ENCODE peak calls at places on chromosomes 6 and 20, in ten cellular contexts. One of them, this sample, is unnamed.

GRCh38 chr6:134936476-134936875 is 13.4 kb downstream of the ALDH8A1 start:
- DNase-seq in heart left ventricle: no peak
- DNase-seq in epithelial cell of esophagus: no peak
- DNase-seq in AG09319: no peak
- DNase-seq in esophagus squamous epithelium: no peak
- DNase-seq in K562: no peak
- DNase-seq in progenitor cell of endocrine pancreas: no peak
- DNase-seq in glutamatergic neuron: no peak
- DNase-seq in spleen: no peak
- DNase-seq in Calu3: no peak
- DNase-seq in this sample: no peak

GRCh38 chr6:154474636-154475428 is 35.7 kb downstream of the CNKSR3 start:
- DNase-seq in AG09319: no peak
- DNase-seq in Calu3: no peak
- DNase-seq in spleen: peak; percentile 47
- DNase-seq in esophagus squamous epithelium: no peak
- DNase-seq in progenitor cell of endocrine pancreas: no peak
- DNase-seq in K562: no peak
- DNase-seq in epithelial cell of esophagus: peak; percentile 88
- DNase-seq in glutamatergic neuron: no peak
- DNase-seq in heart left ventricle: no peak
- DNase-seq in this sample: peak; percentile 76

GRCh38 chr20:50115041-50115512 is 2.1 kb upstream of the UBE2V1 start:
- DNase-seq in epithelial cell of esophagus: no peak
- DNase-seq in K562: no peak
- DNase-seq in AG09319: no peak
- DNase-seq in Calu3: no peak
- DNase-seq in progenitor cell of endocrine pancreas: no peak
- DNase-seq in esophagus squamous epithelium: no peak
- DNase-seq in heart left ventricle: no peak
- DNase-seq in spleen: no peak
- DNase-seq in glutamatergic neuron: no peak
- DNase-seq in this sample: no peak

GRCh38 chr6:141513830-141514229 is 618.9 kb upstream of the GJE1 start:
- DNase-seq in AG09319: no peak
- DNase-seq in glutamatergic neuron: no peak
- DNase-seq in esophagus squamous epithelium: no peak
- DNase-seq in progenitor cell of endocrine pancreas: no peak
- DNase-seq in K562: no peak
- DNase-seq in epithelial cell of esophagus: no peak
- DNase-seq in spleen: no peak
- DNase-seq in Calu3: no peak
- DNase-seq in heart left ventricle: no peak
- DNase-seq in this sample: no peak

GRCh38 chr6:41021832-41022231 is 17.2 kb downstream of the UNC5CL start:
- DNase-seq in progenitor cell of endocrine pancreas: no peak
- DNase-seq in glutamatergic neuron: no peak
- DNase-seq in heart left ventricle: peak; percentile 37
- DNase-seq in epithelial cell of esophagus: peak; percentile 76
- DNase-seq in Calu3: peak; percentile 44
- DNase-seq in AG09319: no peak
- DNase-seq in K562: no peak
- DNase-seq in esophagus squamous epithelium: no peak
- DNase-seq in spleen: no peak
- DNase-seq in this sample: no peak

GRCh38 chr20:63457737-63458136 is 14.7 kb downstream of the KCNQ2 start:
- DNase-seq in glutamatergic neuron: no peak
- DNase-seq in Calu3: peak; percentile 91
- DNase-seq in heart left ventricle: peak; percentile 44
- DNase-seq in esophagus squamous epithelium: no peak
- DNase-seq in epithelial cell of esophagus: peak; percentile 14
- DNase-seq in AG09319: no peak
- DNase-seq in K562: no peak
- DNase-seq in spleen: peak; percentile 81
- DNase-seq in progenitor cell of endocrine pancreas: no peak
- DNase-seq in this sample: no peak

GRCh38 chr6:86937219-86938079 is at the start of gene HTR1E:
- DNase-seq in glutamatergic neuron: peak; percentile 84
- DNase-seq in epithelial cell of esophagus: peak; percentile 43
- DNase-seq in spleen: no peak
- DNase-seq in Calu3: peak; percentile 66
- DNase-seq in heart left ventricle: no peak
- DNase-seq in esophagus squamous epithelium: no peak
- DNase-seq in AG09319: no peak
- DNase-seq in K562: peak; percentile 51
- DNase-seq in progenitor cell of endocrine pancreas: peak; percentile 71
- DNase-seq in this sample: no peak

GRCh38 chr6:43926644-43927524 is 156.9 kb downstream of the VEGFA start:
- DNase-seq in glutamatergic neuron: peak; percentile 62
- DNase-seq in epithelial cell of esophagus: peak; percentile 95
- DNase-seq in K562: peak; percentile 84
- DNase-seq in Calu3: peak; percentile 98
- DNase-seq in esophagus squamous epithelium: no peak
- DNase-seq in spleen: peak; percentile 43
- DNase-seq in heart left ventricle: no peak
- DNase-seq in progenitor cell of endocrine pancreas: peak; percentile 55
- DNase-seq in AG09319: peak; percentile 95
- DNase-seq in this sample: peak; percentile 60

GRCh38 chr6:166658115-166658791 is 31.2 kb upstream of the RPS6KA2 start:
- DNase-seq in spleen: no peak
- DNase-seq in glutamatergic neuron: no peak
- DNase-seq in K562: no peak
- DNase-seq in esophagus squamous epithelium: no peak
- DNase-seq in Calu3: no peak
- DNase-seq in AG09319: no peak
- DNase-seq in epithelial cell of esophagus: no peak
- DNase-seq in heart left ventricle: no peak
- DNase-seq in progenitor cell of endocrine pancreas: no peak
- DNase-seq in this sample: no peak

GRCh38 chr20:22949710-22950109 is 85.4 kb upstream of the SSTR4 start:
- DNase-seq in glutamatergic neuron: no peak
- DNase-seq in epithelial cell of esophagus: peak; percentile 14
- DNase-seq in heart left ventricle: no peak
- DNase-seq in progenitor cell of endocrine pancreas: no peak
- DNase-seq in Calu3: no peak
- DNase-seq in spleen: no peak
- DNase-seq in K562: no peak
- DNase-seq in esophagus squamous epithelium: no peak
- DNase-seq in AG09319: no peak
- DNase-seq in this sample: no peak

GRCh38 chr6:85436939-85437495 is 12.9 kb upstream of the NT5E start:
- DNase-seq in spleen: no peak
- DNase-seq in progenitor cell of endocrine pancreas: no peak
- DNase-seq in glutamatergic neuron: no peak
- DNase-seq in esophagus squamous epithelium: no peak
- DNase-seq in Calu3: no peak
- DNase-seq in AG09319: no peak
- DNase-seq in heart left ventricle: no peak
- DNase-seq in K562: no peak
- DNase-seq in epithelial cell of esophagus: no peak
- DNase-seq in this sample: no peak

GRCh38 chr6:29474996-29475395 is 12.8 kb downstream of the MAS1L start:
- DNase-seq in glutamatergic neuron: no peak
- DNase-seq in progenitor cell of endocrine pancreas: no peak
- DNase-seq in AG09319: no peak
- DNase-seq in esophagus squamous epithelium: no peak
- DNase-seq in heart left ventricle: no peak
- DNase-seq in epithelial cell of esophagus: no peak
- DNase-seq in spleen: no peak
- DNase-seq in K562: no peak
- DNase-seq in Calu3: no peak
- DNase-seq in this sample: no peak

GRCh38 chr6:146184701-146185100 is 155.8 kb downstream of the GRM1 start:
- DNase-seq in AG09319: no peak
- DNase-seq in spleen: no peak
- DNase-seq in Calu3: no peak
- DNase-seq in heart left ventricle: no peak
- DNase-seq in esophagus squamous epithelium: no peak
- DNase-seq in epithelial cell of esophagus: no peak
- DNase-seq in progenitor cell of endocrine pancreas: no peak
- DNase-seq in glutamatergic neuron: no peak
- DNase-seq in K562: no peak
- DNase-seq in this sample: no peak

GRCh38 chr6:7125290-7125689 is 17.5 kb downstream of the RREB1 start:
- DNase-seq in esophagus squamous epithelium: no peak
- DNase-seq in glutamatergic neuron: no peak
- DNase-seq in spleen: no peak
- DNase-seq in K562: no peak
- DNase-seq in Calu3: no peak
- DNase-seq in heart left ventricle: no peak
- DNase-seq in AG09319: no peak
- DNase-seq in progenitor cell of endocrine pancreas: no peak
- DNase-seq in epithelial cell of esophagus: no peak
- DNase-seq in this sample: no peak

GRCh38 chr20:48897298-48898044 is 24.0 kb upstream of the ARFGEF2 start:
- DNase-seq in heart left ventricle: no peak
- DNase-seq in glutamatergic neuron: no peak
- DNase-seq in spleen: no peak
- DNase-seq in epithelial cell of esophagus: peak; percentile 85
- DNase-seq in K562: no peak
- DNase-seq in Calu3: no peak
- DNase-seq in esophagus squamous epithelium: no peak
- DNase-seq in progenitor cell of endocrine pancreas: no peak
- DNase-seq in AG09319: peak; percentile 53
- DNase-seq in this sample: no peak

GRCh38 chr6:165605901-165606739 is 56.9 kb downstream of the PDE10A start:
- DNase-seq in AG09319: no peak
- DNase-seq in heart left ventricle: no peak
- DNase-seq in epithelial cell of esophagus: no peak
- DNase-seq in Calu3: peak; percentile 54
- DNase-seq in K562: no peak
- DNase-seq in glutamatergic neuron: no peak
- DNase-seq in esophagus squamous epithelium: no peak
- DNase-seq in spleen: no peak
- DNase-seq in progenitor cell of endocrine pancreas: no peak
- DNase-seq in this sample: no peak

GRCh38 chr6:4134841-4135664 is at the start of gene ECI2:
- DNase-seq in progenitor cell of endocrine pancreas: no peak
- DNase-seq in AG09319: no peak
- DNase-seq in Calu3: peak; percentile 54
- DNase-seq in glutamatergic neuron: peak; percentile 71
- DNase-seq in heart left ventricle: peak; percentile 73
- DNase-seq in K562: peak; percentile 68
- DNase-seq in epithelial cell of esophagus: peak; percentile 46
- DNase-seq in spleen: peak; percentile 96
- DNase-seq in esophagus squamous epithelium: peak; percentile 39
- DNase-seq in this sample: peak; percentile 64

GRCh38 chr6:75735491-75736186 is 13.4 kb upstream of the MYO6 start:
- DNase-seq in Calu3: peak; percentile 40
- DNase-seq in AG09319: no peak
- DNase-seq in glutamatergic neuron: no peak
- DNase-seq in progenitor cell of endocrine pancreas: no peak
- DNase-seq in K562: no peak
- DNase-seq in spleen: no peak
- DNase-seq in esophagus squamous epithelium: no peak
- DNase-seq in epithelial cell of esophagus: peak; percentile 53
- DNase-seq in heart left ventricle: no peak
- DNase-seq in this sample: no peak

GRCh38 chr20:20691477-20691863 is 21.0 kb downstream of the RALGAPA2 start:
- DNase-seq in K562: no peak
- DNase-seq in spleen: no peak
- DNase-seq in epithelial cell of esophagus: no peak
- DNase-seq in progenitor cell of endocrine pancreas: no peak
- DNase-seq in AG09319: no peak
- DNase-seq in Calu3: no peak
- DNase-seq in esophagus squamous epithelium: no peak
- DNase-seq in heart left ventricle: no peak
- DNase-seq in glutamatergic neuron: no peak
- DNase-seq in this sample: no peak

GRCh38 chr6:11912420-11912819 is 99.7 kb upstream of the HIVEP1 start:
- DNase-seq in epithelial cell of esophagus: peak; percentile 13
- DNase-seq in K562: no peak
- DNase-seq in progenitor cell of endocrine pancreas: no peak
- DNase-seq in Calu3: no peak
- DNase-seq in esophagus squamous epithelium: no peak
- DNase-seq in glutamatergic neuron: no peak
- DNase-seq in heart left ventricle: no peak
- DNase-seq in spleen: no peak
- DNase-seq in AG09319: no peak
- DNase-seq in this sample: no peak
- TF ChIP-seq CTCF in epithelial cell of esophagus: peak; percentile 17
- TF ChIP-seq CTCF in K562: peak; percentile 30
- TF ChIP-seq CTCF in progenitor cell of endocrine pancreas: no peak
- TF ChIP-seq CTCF in Calu3: no peak
- TF ChIP-seq CTCF in esophagus squamous epithelium: no peak
- TF ChIP-seq CTCF in glutamatergic neuron: no peak
- TF ChIP-seq CTCF in heart left ventricle: no peak
- TF ChIP-seq CTCF in spleen: peak; percentile 18
- TF ChIP-seq CTCF in AG09319: no peak
- TF ChIP-seq CTCF in this sample: no peak

GRCh38 chr20:57782631-57783041 is 72.8 kb upstream of the PMEPA1 start:
- DNase-seq in progenitor cell of endocrine pancreas: no peak
- DNase-seq in K562: no peak
- DNase-seq in AG09319: no peak
- DNase-seq in glutamatergic neuron: no peak
- DNase-seq in epithelial cell of esophagus: no peak
- DNase-seq in spleen: peak; percentile 66
- DNase-seq in heart left ventricle: no peak
- DNase-seq in esophagus squamous epithelium: no peak
- DNase-seq in Calu3: no peak
- DNase-seq in this sample: no peak
- TF ChIP-seq CTCF in progenitor cell of endocrine pancreas: no peak
- TF ChIP-seq CTCF in K562: no peak
- TF ChIP-seq CTCF in AG09319: no peak
- TF ChIP-seq CTCF in glutamatergic neuron: no peak
- TF ChIP-seq CTCF in epithelial cell of esophagus: no peak
- TF ChIP-seq CTCF in spleen: no peak
- TF ChIP-seq CTCF in heart left ventricle: no peak
- TF ChIP-seq CTCF in esophagus squamous epithelium: no peak
- TF ChIP-seq CTCF in Calu3: no peak
- TF ChIP-seq CTCF in this sample: no peak

GRCh38 chr6:1336246-1336843 is 24.4 kb downstream of the FOXQ1 start:
- DNase-seq in epithelial cell of esophagus: peak; percentile 93
- DNase-seq in Calu3: peak; percentile 73
- DNase-seq in spleen: no peak
- DNase-seq in AG09319: no peak
- DNase-seq in heart left ventricle: no peak
- DNase-seq in K562: no peak
- DNase-seq in esophagus squamous epithelium: no peak
- DNase-seq in glutamatergic neuron: no peak
- DNase-seq in progenitor cell of endocrine pancreas: peak; percentile 55
- DNase-seq in this sample: no peak
- TF ChIP-seq CTCF in epithelial cell of esophagus: peak; percentile 89
- TF ChIP-seq CTCF in Calu3: peak; percentile 58
- TF ChIP-seq CTCF in spleen: no peak
- TF ChIP-seq CTCF in AG09319: peak; percentile 19
- TF ChIP-seq CTCF in heart left ventricle: no peak
- TF ChIP-seq CTCF in K562: peak; percentile 17
- TF ChIP-seq CTCF in esophagus squamous epithelium: no peak
- TF ChIP-seq CTCF in glutamatergic neuron: no peak
- TF ChIP-seq CTCF in progenitor cell of endocrine pancreas: peak; percentile 72
- TF ChIP-seq CTCF in this sample: no peak

DNA sequence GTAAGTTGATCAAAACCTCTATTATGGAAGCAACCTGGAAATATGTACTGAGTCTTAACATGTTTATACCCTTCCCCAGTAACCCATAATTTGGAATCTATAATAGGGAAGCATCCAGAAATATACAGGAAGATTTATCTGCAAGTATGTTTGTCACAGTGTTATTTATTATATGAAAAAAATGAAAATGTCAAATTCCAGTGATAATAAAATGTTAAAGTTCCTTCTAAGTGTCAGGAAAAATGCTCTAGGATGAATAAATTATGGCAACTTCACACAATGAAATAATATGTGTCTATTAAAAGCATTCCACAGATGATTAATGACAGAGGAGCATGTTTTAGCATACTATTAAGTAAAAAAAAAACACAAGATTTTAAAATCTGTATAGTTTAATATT is 237.7 kb upstream of the PRND start:
- DNase-seq in epithelial cell of esophagus: no peak
- DNase-seq in spleen: no peak
- DNase-seq in K562: no peak
- DNase-seq in heart left ventricle: no peak
- DNase-seq in AG09319: no peak
- DNase-seq in esophagus squamous epithelium: no peak
- DNase-seq in glutamatergic neuron: no peak
- DNase-seq in Calu3: no peak
- DNase-seq in progenitor cell of endocrine pancreas: no peak
- DNase-seq in this sample: no peak
- TF ChIP-seq CTCF in epithelial cell of esophagus: no peak
- TF ChIP-seq CTCF in spleen: no peak
- TF ChIP-seq CTCF in K562: no peak
- TF ChIP-seq CTCF in heart left ventricle: no peak
- TF ChIP-seq CTCF in AG09319: no peak
- TF ChIP-seq CTCF in esophagus squamous epithelium: no peak
- TF ChIP-seq CTCF in glutamatergic neuron: no peak
- TF ChIP-seq CTCF in Calu3: no peak
- TF ChIP-seq CTCF in progenitor cell of endocrine pancreas: no peak
- TF ChIP-seq CTCF in this sample: no peak

This sample was measured in tibial artery.